ENCODE peak calls at places on chromosomes 16 and 17, in six cellular contexts. One of them, this sample, is unnamed.

GRCh38 chr17:76534831-76535732 is 2.4 kb downstream of the CYGB start:
- DNase-seq in lower leg skin: no peak
- DNase-seq in AG04450: no peak
- DNase-seq in G401: no peak
- DNase-seq in GM23248: no peak
- DNase-seq in dermis microvascular lymphatic vessel endothelial cell: no peak
- DNase-seq in this sample: no peak

GRCh38 chr16:31476305-31477219 is 4.6 kb downstream of the TGFB1I1 start:
- DNase-seq in lower leg skin: peak
- DNase-seq in AG04450: no peak
- DNase-seq in G401: no peak
- DNase-seq in GM23248: no peak
- DNase-seq in dermis microvascular lymphatic vessel endothelial cell: no peak
- DNase-seq in this sample: peak

GRCh38 chr17:29589524-29590260 is at the start of gene GIT1:
- DNase-seq in lower leg skin: peak
- DNase-seq in AG04450: no peak
- DNase-seq in G401: peak
- DNase-seq in GM23248: peak
- DNase-seq in dermis microvascular lymphatic vessel endothelial cell: no peak
- DNase-seq in this sample: peak

GRCh38 chr17:17044846-17045561 is 2.7 kb downstream of the MPRIP start:
- DNase-seq in lower leg skin: no peak
- DNase-seq in AG04450: peak
- DNase-seq in G401: peak
- DNase-seq in GM23248: peak
- DNase-seq in dermis microvascular lymphatic vessel endothelial cell: no peak
- DNase-seq in this sample: peak

GRCh38 chr17:28942925-28943324 is 8.4 kb downstream of the PHF12 start:
- DNase-seq in lower leg skin: no peak
- DNase-seq in AG04450: no peak
- DNase-seq in G401: no peak
- DNase-seq in GM23248: no peak
- DNase-seq in dermis microvascular lymphatic vessel endothelial cell: no peak
- DNase-seq in this sample: no peak

GRCh38 chr17:62701706-62702085 is 74.2 kb downstream of the MRC2 start:
- DNase-seq in lower leg skin: no peak
- DNase-seq in AG04450: no peak
- DNase-seq in G401: no peak
- DNase-seq in GM23248: no peak
- DNase-seq in dermis microvascular lymphatic vessel endothelial cell: no peak
- DNase-seq in this sample: no peak

GRCh38 chr16:56795011-56795410 is 65.1 kb downstream of the NUP93 start:
- DNase-seq in lower leg skin: no peak
- DNase-seq in AG04450: no peak
- DNase-seq in G401: no peak
- DNase-seq in GM23248: no peak
- DNase-seq in dermis microvascular lymphatic vessel endothelial cell: no peak
- DNase-seq in this sample: no peak

GRCh38 chr17:47297661-47298400 is 25.9 kb upstream of the EFCAB13 start:
- DNase-seq in lower leg skin: no peak
- DNase-seq in AG04450: no peak
- DNase-seq in G401: no peak
- DNase-seq in GM23248: no peak
- DNase-seq in dermis microvascular lymphatic vessel endothelial cell: no peak
- DNase-seq in this sample: no peak

GRCh38 chr16:68909099-68909733 is 65.9 kb downstream of the TANGO6 start:
- DNase-seq in lower leg skin: no peak
- DNase-seq in AG04450: peak
- DNase-seq in G401: no peak
- DNase-seq in GM23248: no peak
- DNase-seq in dermis microvascular lymphatic vessel endothelial cell: no peak
- DNase-seq in this sample: peak

GRCh38 chr17:74544991-74545441 is 899 bp downstream of the CD300C start:
- DNase-seq in lower leg skin: no peak
- DNase-seq in AG04450: no peak
- DNase-seq in G401: no peak
- DNase-seq in GM23248: no peak
- DNase-seq in dermis microvascular lymphatic vessel endothelial cell: no peak
- DNase-seq in this sample: no peak

GRCh38 chr16:11759163-11759834 is 16.6 kb upstream of the TXNDC11 start:
- DNase-seq in lower leg skin: no peak
- DNase-seq in AG04450: no peak
- DNase-seq in G401: no peak
- DNase-seq in GM23248: no peak
- DNase-seq in dermis microvascular lymphatic vessel endothelial cell: no peak
- DNase-seq in this sample: no peak

GRCh38 chr16:7508656-7509055 is 176.0 kb downstream of the RBFOX1 start:
- DNase-seq in lower leg skin: no peak
- DNase-seq in AG04450: no peak
- DNase-seq in G401: no peak
- DNase-seq in GM23248: no peak
- DNase-seq in dermis microvascular lymphatic vessel endothelial cell: no peak
- DNase-seq in this sample: no peak

GRCh38 chr17:8494021-8494420 is 58.3 kb downstream of the NDEL1 start:
- DNase-seq in lower leg skin: no peak
- DNase-seq in AG04450: no peak
- DNase-seq in G401: no peak
- DNase-seq in GM23248: no peak
- DNase-seq in dermis microvascular lymphatic vessel endothelial cell: no peak
- DNase-seq in this sample: peak

GRCh38 chr17:39365252-39365651 is 36.2 kb downstream of the FBXL20 start:
- DNase-seq in lower leg skin: peak
- DNase-seq in AG04450: peak
- DNase-seq in G401: no peak
- DNase-seq in GM23248: peak
- DNase-seq in dermis microvascular lymphatic vessel endothelial cell: no peak
- DNase-seq in this sample: no peak

GRCh38 chr16:54286330-54287017 is at the start of gene IRX3:
- DNase-seq in lower leg skin: peak
- DNase-seq in AG04450: no peak
- DNase-seq in G401: peak
- DNase-seq in GM23248: peak
- DNase-seq in dermis microvascular lymphatic vessel endothelial cell: peak
- DNase-seq in this sample: peak

This sample was measured in right lobe of liver.